ENCODE peak calls at places on chromosomes 2 and 18, in seven cellular contexts. One of them, this sample, is unnamed.

GRCh38 chr2:241636182-241636982 is 576 bp downstream of the THAP4 start:
- DNase-seq in HCT116: no peak
- DNase-seq in T47D: peak; percentile 40
- DNase-seq in HepG2: peak; percentile 49
- DNase-seq in K562: peak; percentile 70
- DNase-seq in H1: peak; percentile 65
- DNase-seq in SK-N-SH: peak; percentile 79
- DNase-seq in this sample: no peak

GRCh38 chr18:4758980-4759379 is 303.9 kb upstream of the DLGAP1 start:
- DNase-seq in HCT116: no peak
- DNase-seq in T47D: no peak
- DNase-seq in HepG2: no peak
- DNase-seq in K562: no peak
- DNase-seq in H1: no peak
- DNase-seq in SK-N-SH: no peak
- DNase-seq in this sample: no peak

GRCh38 chr2:213119061-213119809 is 32.2 kb downstream of the IKZF2 start:
- DNase-seq in HCT116: no peak
- DNase-seq in T47D: no peak
- DNase-seq in HepG2: no peak
- DNase-seq in K562: no peak
- DNase-seq in H1: no peak
- DNase-seq in SK-N-SH: no peak
- DNase-seq in this sample: peak; percentile 59

GRCh38 chr2:193966590-193966989 is 1690.4 kb upstream of the SLC39A10 start:
- DNase-seq in HCT116: peak; percentile 41
- DNase-seq in T47D: no peak
- DNase-seq in HepG2: no peak
- DNase-seq in K562: no peak
- DNase-seq in H1: no peak
- DNase-seq in SK-N-SH: no peak
- DNase-seq in this sample: no peak

GRCh38 chr2:69272803-69273471 is 114.1 kb downstream of the GFPT1 start:
- DNase-seq in HCT116: no peak
- DNase-seq in T47D: peak; percentile 25
- DNase-seq in HepG2: peak; percentile 90
- DNase-seq in K562: no peak
- DNase-seq in H1: no peak
- DNase-seq in SK-N-SH: no peak
- DNase-seq in this sample: no peak

GRCh38 chr2:67277450-67277849 is 119.7 kb upstream of the ETAA1 start:
- DNase-seq in HCT116: no peak
- DNase-seq in T47D: no peak
- DNase-seq in HepG2: peak; percentile 13
- DNase-seq in K562: no peak
- DNase-seq in H1: no peak
- DNase-seq in SK-N-SH: no peak
- DNase-seq in this sample: no peak

GRCh38 chr2:239550336-239550735 is 149.5 kb upstream of the HDAC4 start:
- DNase-seq in HCT116: no peak
- DNase-seq in T47D: no peak
- DNase-seq in HepG2: no peak
- DNase-seq in K562: no peak
- DNase-seq in H1: no peak
- DNase-seq in SK-N-SH: no peak
- DNase-seq in this sample: no peak

GRCh38 chr2:185583058-185583816 is 155.4 kb upstream of the FSIP2 start:
- DNase-seq in HCT116: peak; percentile 78
- DNase-seq in T47D: peak; percentile 35
- DNase-seq in HepG2: peak; percentile 34
- DNase-seq in K562: no peak
- DNase-seq in H1: no peak
- DNase-seq in SK-N-SH: no peak
- DNase-seq in this sample: no peak

GRCh38 chr2:165406053-165406628 is 63.4 kb upstream of the CSRNP3 start:
- DNase-seq in HCT116: no peak
- DNase-seq in T47D: peak; percentile 72
- DNase-seq in HepG2: no peak
- DNase-seq in K562: no peak
- DNase-seq in H1: no peak
- DNase-seq in SK-N-SH: no peak
- DNase-seq in this sample: no peak

GRCh38 chr2:24920813-24921441 is 890 bp upstream of the ADCY3 start:
- DNase-seq in HCT116: no peak
- DNase-seq in T47D: peak; percentile 25
- DNase-seq in HepG2: peak; percentile 21
- DNase-seq in K562: peak; percentile 44
- DNase-seq in H1: no peak
- DNase-seq in SK-N-SH: peak; percentile 70
- DNase-seq in this sample: no peak

GRCh38 chr18:45050712-45051639 is 370.3 kb downstream of the SETBP1 start:
- DNase-seq in HCT116: no peak
- DNase-seq in T47D: peak; percentile 6
- DNase-seq in HepG2: no peak
- DNase-seq in K562: no peak
- DNase-seq in H1: no peak
- DNase-seq in SK-N-SH: peak; percentile 12
- DNase-seq in this sample: no peak

GRCh38 chr2:119389615-119390306 is 23.0 kb downstream of the DBI start:
- DNase-seq in HCT116: no peak
- DNase-seq in T47D: peak; percentile 45
- DNase-seq in HepG2: no peak
- DNase-seq in K562: no peak
- DNase-seq in H1: no peak
- DNase-seq in SK-N-SH: no peak
- DNase-seq in this sample: no peak

DNA sequence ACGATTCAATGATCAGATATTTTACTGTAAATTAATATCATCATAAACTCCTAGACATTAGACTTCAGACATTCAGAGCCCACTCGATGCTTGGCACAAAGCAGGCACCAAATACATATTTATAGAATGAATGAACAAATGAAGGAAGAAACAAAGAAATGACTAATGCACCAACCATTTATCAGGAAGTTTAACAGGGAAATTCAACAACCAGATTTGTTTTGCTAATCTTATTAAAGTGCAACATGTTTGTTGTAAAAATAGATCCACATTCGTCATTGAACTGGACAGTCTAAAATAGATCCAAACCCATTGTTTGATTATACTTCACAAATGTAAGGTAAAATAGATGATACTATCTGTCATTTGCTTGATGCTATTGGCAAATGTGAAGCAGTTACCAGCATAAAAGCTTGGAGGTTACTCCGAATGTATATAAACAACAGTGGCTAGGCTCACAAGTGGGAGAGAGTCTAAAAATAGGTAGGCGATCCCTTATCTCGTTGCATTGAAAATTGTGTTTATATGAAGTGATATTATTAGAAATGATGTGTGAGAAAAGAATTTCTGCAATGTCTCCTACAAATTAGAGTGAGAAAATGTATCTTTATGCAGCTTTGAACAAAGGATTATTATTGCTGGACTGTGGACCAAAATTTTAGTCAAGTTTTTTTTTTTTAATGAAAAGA is 246.2 kb downstream of the NEDD4L start:
- DNase-seq in HCT116: no peak
- DNase-seq in T47D: no peak
- DNase-seq in HepG2: no peak
- DNase-seq in K562: no peak
- DNase-seq in H1: no peak
- DNase-seq in SK-N-SH: no peak
- DNase-seq in this sample: no peak
- TF ChIP-seq JUND in HCT116: peak; percentile 33
- TF ChIP-seq JUND in T47D: no peak
- TF ChIP-seq JUND in HepG2: no peak
- TF ChIP-seq JUND in K562: no peak
- TF ChIP-seq JUND in H1: no peak
- TF ChIP-seq JUND in SK-N-SH: peak; percentile 7
- TF ChIP-seq JUND in this sample: no peak

GRCh38 chr18:22915337-22915736 is 17.8 kb upstream of the RBBP8 start:
- DNase-seq in HCT116: no peak
- DNase-seq in T47D: no peak
- DNase-seq in HepG2: no peak
- DNase-seq in K562: no peak
- DNase-seq in H1: no peak
- DNase-seq in SK-N-SH: no peak
- DNase-seq in this sample: no peak

GRCh38 chr18:22912835-22913234 is 20.3 kb upstream of the RBBP8 start:
- DNase-seq in HCT116: no peak
- DNase-seq in T47D: no peak
- DNase-seq in HepG2: no peak
- DNase-seq in K562: no peak
- DNase-seq in H1: no peak
- DNase-seq in SK-N-SH: no peak
- DNase-seq in this sample: no peak

GRCh38 chr18:22914633-22915032 is 18.5 kb upstream of the RBBP8 start:
- DNase-seq in HCT116: no peak
- DNase-seq in T47D: no peak
- DNase-seq in HepG2: peak; percentile 34
- DNase-seq in K562: no peak
- DNase-seq in H1: no peak
- DNase-seq in SK-N-SH: no peak
- DNase-seq in this sample: no peak

GRCh38 chr18:22912149-22912548 is 21.0 kb upstream of the RBBP8 start:
- DNase-seq in HCT116: no peak
- DNase-seq in T47D: no peak
- DNase-seq in HepG2: no peak
- DNase-seq in K562: no peak
- DNase-seq in H1: no peak
- DNase-seq in SK-N-SH: no peak
- DNase-seq in this sample: no peak

DNA sequence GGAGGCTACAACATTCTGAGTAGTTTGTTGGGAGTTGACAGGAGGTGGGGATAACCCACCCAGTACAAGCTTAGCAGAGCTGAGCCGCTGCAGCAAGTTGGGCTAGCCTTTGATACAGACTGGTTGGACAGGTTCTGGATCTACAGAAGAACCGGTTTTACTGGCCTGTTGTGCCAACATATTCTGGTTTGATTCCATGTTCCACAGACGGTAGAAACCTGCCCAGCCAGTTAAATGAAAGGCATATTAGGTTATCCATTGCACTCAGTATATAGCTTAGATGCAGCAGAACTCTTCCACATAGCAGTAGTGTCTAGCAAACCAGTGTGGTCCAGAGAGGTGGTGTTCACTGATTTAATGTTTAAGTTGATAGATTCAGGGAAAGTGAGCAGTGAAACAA is 19.3 kb upstream of the RBBP8 start:
- DNase-seq in HCT116: peak; percentile 85
- DNase-seq in T47D: peak; percentile 94
- DNase-seq in HepG2: no peak
- DNase-seq in K562: no peak
- DNase-seq in H1: no peak
- DNase-seq in SK-N-SH: no peak
- DNase-seq in this sample: no peak
- TF ChIP-seq JUND in HCT116: peak; percentile 86
- TF ChIP-seq JUND in T47D: peak; percentile 40
- TF ChIP-seq JUND in HepG2: no peak
- TF ChIP-seq JUND in K562: no peak
- TF ChIP-seq JUND in H1: no peak
- TF ChIP-seq JUND in SK-N-SH: no peak
- TF ChIP-seq JUND in this sample: no peak

GRCh38 chr2:201977651-201978050 is 56.0 kb upstream of the FZD7 start:
- DNase-seq in HCT116: no peak
- DNase-seq in T47D: no peak
- DNase-seq in HepG2: no peak
- DNase-seq in K562: no peak
- DNase-seq in H1: no peak
- DNase-seq in SK-N-SH: no peak
- DNase-seq in this sample: no peak

GRCh38 chr2:201978333-201978732 is 55.3 kb upstream of the FZD7 start:
- DNase-seq in HCT116: no peak
- DNase-seq in T47D: no peak
- DNase-seq in HepG2: no peak
- DNase-seq in K562: no peak
- DNase-seq in H1: no peak
- DNase-seq in SK-N-SH: no peak
- DNase-seq in this sample: peak; percentile 23

GRCh38 chr2:201980389-201980821 is 53.2 kb upstream of the FZD7 start:
- DNase-seq in HCT116: no peak
- DNase-seq in T47D: no peak
- DNase-seq in HepG2: no peak
- DNase-seq in K562: no peak
- DNase-seq in H1: no peak
- DNase-seq in SK-N-SH: no peak
- DNase-seq in this sample: peak; percentile 69

GRCh38 chr2:201980946-201981345 is 52.7 kb upstream of the FZD7 start:
- DNase-seq in HCT116: no peak
- DNase-seq in T47D: no peak
- DNase-seq in HepG2: no peak
- DNase-seq in K562: no peak
- DNase-seq in H1: no peak
- DNase-seq in SK-N-SH: no peak
- DNase-seq in this sample: no peak

DNA sequence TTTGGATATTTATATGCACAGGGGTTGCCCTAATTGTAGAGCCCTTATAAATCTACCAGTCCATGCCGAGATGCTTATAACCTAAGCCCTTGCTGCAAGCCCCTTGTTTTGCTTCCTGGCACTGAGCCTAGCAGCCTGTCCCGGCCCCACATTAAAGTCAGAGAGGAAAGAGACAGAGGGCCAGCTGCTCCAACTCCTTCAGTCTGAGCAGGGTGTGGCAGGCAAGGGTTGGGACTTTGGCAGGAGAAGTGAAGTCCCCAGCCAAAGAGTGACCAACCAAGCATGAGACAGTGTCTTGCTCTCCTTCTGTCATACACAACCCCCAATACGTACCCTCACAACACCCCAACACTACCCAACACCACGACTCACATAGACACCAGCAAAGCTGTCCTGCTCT is 54.7 kb upstream of the FZD7 start:
- DNase-seq in HCT116: no peak
- DNase-seq in T47D: no peak
- DNase-seq in HepG2: no peak
- DNase-seq in K562: no peak
- DNase-seq in H1: no peak
- DNase-seq in SK-N-SH: no peak
- DNase-seq in this sample: no peak
- TF ChIP-seq JUND in HCT116: no peak
- TF ChIP-seq JUND in T47D: no peak
- TF ChIP-seq JUND in HepG2: no peak
- TF ChIP-seq JUND in K562: no peak
- TF ChIP-seq JUND in H1: no peak
- TF ChIP-seq JUND in SK-N-SH: no peak
- TF ChIP-seq JUND in this sample: no peak

GRCh38 chr2:156903335-156903734 is 354.2 kb upstream of the GALNT5 start:
- DNase-seq in HCT116: no peak
- DNase-seq in T47D: no peak
- DNase-seq in HepG2: no peak
- DNase-seq in K562: no peak
- DNase-seq in H1: no peak
- DNase-seq in SK-N-SH: no peak
- DNase-seq in this sample: no peak

GRCh38 chr2:156908825-156909224 is 348.7 kb upstream of the GALNT5 start:
- DNase-seq in HCT116: no peak
- DNase-seq in T47D: no peak
- DNase-seq in HepG2: no peak
- DNase-seq in K562: no peak
- DNase-seq in H1: no peak
- DNase-seq in SK-N-SH: no peak
- DNase-seq in this sample: no peak

GRCh38 chr2:156909983-156910382 is 347.5 kb upstream of the GALNT5 start:
- DNase-seq in HCT116: no peak
- DNase-seq in T47D: no peak
- DNase-seq in HepG2: no peak
- DNase-seq in K562: no peak
- DNase-seq in H1: no peak
- DNase-seq in SK-N-SH: no peak
- DNase-seq in this sample: no peak

GRCh38 chr2:156907806-156908205 is 349.7 kb upstream of the GALNT5 start:
- DNase-seq in HCT116: no peak
- DNase-seq in T47D: no peak
- DNase-seq in HepG2: no peak
- DNase-seq in K562: no peak
- DNase-seq in H1: no peak
- DNase-seq in SK-N-SH: no peak
- DNase-seq in this sample: no peak
- TF ChIP-seq JUND in HCT116: no peak
- TF ChIP-seq JUND in T47D: no peak
- TF ChIP-seq JUND in HepG2: no peak
- TF ChIP-seq JUND in K562: no peak
- TF ChIP-seq JUND in H1: no peak
- TF ChIP-seq JUND in SK-N-SH: no peak
- TF ChIP-seq JUND in this sample: no peak

This sample was measured in GM12878.